ENCODE peak calls at places on chromosomes 11 and 22, in six cellular contexts. J is neuronal stem cell; A is A172; N is stimulated activated CD4-positive, alpha-beta T cell treated with anti-CD3 and anti-CD28 coated beads, TNF-alpha, amount 100 ng/mL, for 48 hours; B is chondrocyte; L is activated naive CD4-positive, alpha-beta T cell. Z is an unnamed sample.

GRCh38 chr22:25334091-25334490 is 114.7 kb downstream of the CRYBB2 start:
- DNase-seq in J (peak), A (no peak), N (peak), B (no peak), L (peak), Z (no peak)

GRCh38 chr22:37998543-37998942 is 14.2 kb upstream of the SOX10 start:
- DNase-seq in J (no peak), A (peak), N (no peak), B (no peak), L (no peak), Z (no peak)

GRCh38 chr11:68439355-68440065 is 21.0 kb upstream of the PPP6R3 start:
- DNase-seq in J (no peak), A (no peak), N (no peak), B (no peak), L (no peak), Z (no peak)

GRCh38 chr11:1967641-1968225 is 20.6 kb downstream of the MRPL23 start:
- DNase-seq in J (no peak), A (no peak), N (no peak), B (no peak), L (no peak), Z (no peak)

GRCh38 chr11:91305402-91305801 is 919.2 kb upstream of the FAT3 start:
- DNase-seq in J (no peak), A (no peak), N (no peak), B (no peak), L (no peak), Z (no peak)

GRCh38 chr11:27482793-27483192 is 10.2 kb upstream of the LGR4 start:
- DNase-seq in J (no peak), A (no peak), N (no peak), B (no peak), L (no peak), Z (no peak)

GRCh38 chr11:122634507-122634906 is 21.0 kb upstream of the UBASH3B start:
- DNase-seq in J (no peak), A (no peak), N (no peak), B (no peak), L (no peak), Z (no peak)

GRCh38 chr22:19871845-19872778 is 17.4 kb upstream of the GNB1L start:
- DNase-seq in J (no peak), A (no peak), N (no peak), B (peak), L (no peak), Z (no peak)

GRCh38 chr22:49411236-49411635 is 416.4 kb downstream of the BRD1 start:
- DNase-seq in J (no peak), A (no peak), N (no peak), B (peak), L (no peak), Z (no peak)

GRCh38 chr22:17884084-17884483 is 109.8 kb upstream of the BID start:
- DNase-seq in J (no peak), A (no peak), N (no peak), B (no peak), L (no peak), Z (no peak)

Z was measured in GM18507.